ENCODE peak calls at places on chromosome 4, in ten cellular contexts. F, P, X, C, B, W, I, M, V and Q are unnamed samples.

GRCh38 chr4:110869114-110869513 is 246.2 kb upstream of the PITX2 start:
- DNase-seq in F (peak), P (no peak), X (no peak), C (peak), B (no peak), W (no peak), I (peak), M (peak), V (no peak), Q (no peak)

GRCh38 chr4:24664956-24665355 is 80.6 kb upstream of the DHX15 start:
- DNase-seq in F (no peak), P (no peak), X (no peak), C (peak), B (peak), W (no peak), I (no peak), M (peak), V (no peak), Q (peak)

GRCh38 chr4:336893-337142 is 796 bp upstream of the ZNF141 start:
- DNase-seq in F (no peak), P (no peak), X (no peak), C (no peak), B (no peak), W (no peak), I (no peak), M (no peak), V (no peak), Q (no peak)

GRCh38 chr4:112277220-112277619 is 8.5 kb downstream of the TIFA start:
- DNase-seq in F (no peak), P (no peak), X (no peak), C (no peak), B (no peak), W (no peak), I (no peak), M (no peak), V (no peak), Q (no peak)

GRCh38 chr4:127844605-127845116 is 36.0 kb upstream of the PLK4 start:
- DNase-seq in F (no peak), P (no peak), X (no peak), C (peak), B (no peak), W (no peak), I (no peak), M (no peak), V (no peak), Q (no peak)

GRCh38 chr4:47830263-47831025 is 7.4 kb downstream of the CORIN start:
- DNase-seq in F (no peak), P (no peak), X (no peak), C (no peak), B (no peak), W (no peak), I (no peak), M (no peak), V (no peak), Q (no peak)

GRCh38 chr4:52103314-52103713 is 52.2 kb downstream of the SPATA18 start:
- DNase-seq in F (no peak), P (no peak), X (no peak), C (peak), B (no peak), W (no peak), I (no peak), M (peak), V (no peak), Q (no peak)

GRCh38 chr4:71711044-71711984 is 72.6 kb downstream of the GC start:
- DNase-seq in F (no peak), P (no peak), X (no peak), C (no peak), B (no peak), W (no peak), I (no peak), M (no peak), V (no peak), Q (no peak)

GRCh38 chr4:7956306-7957112 is 16.8 kb upstream of the AFAP1 start:
- DNase-seq in F (no peak), P (no peak), X (no peak), C (peak), B (peak), W (no peak), I (peak), M (peak), V (no peak), Q (no peak)

GRCh38 chr4:87060957-87061356 is 126.1 kb downstream of the AFF1 start:
- DNase-seq in F (no peak), P (no peak), X (no peak), C (peak), B (no peak), W (no peak), I (peak), M (peak), V (no peak), Q (no peak)

GRCh38 chr4:175051974-175052373 is 133.8 kb downstream of the ADAM29 start:
- DNase-seq in F (no peak), P (no peak), X (no peak), C (no peak), B (no peak), W (no peak), I (no peak), M (no peak), V (no peak), Q (no peak)

GRCh38 chr4:79241846-79242245 is 84.0 kb downstream of the NAA11 start:
- DNase-seq in F (peak), P (no peak), X (no peak), C (peak), B (no peak), W (no peak), I (peak), M (peak), V (no peak), Q (no peak)
- TF ChIP-seq CTCF in F (no peak), P (peak), X (no peak), C (peak), B (no peak), W (no peak), I (peak), M (peak), V (peak), Q (peak)

GRCh38 chr4:56821394-56822263 is at the start of gene SPINK2:
- DNase-seq in F (no peak), P (peak), X (peak), C (no peak), B (no peak), W (peak), I (no peak), M (no peak), V (peak), Q (no peak)
- TF ChIP-seq CTCF in F (no peak), P (no peak), X (no peak), C (no peak), B (no peak), W (no peak), I (no peak), M (no peak), V (peak), Q (no peak)

GRCh38 chr4:6333301-6334202 is 63.9 kb downstream of the WFS1 start:
- DNase-seq in F (no peak), P (no peak), X (peak), C (peak), B (peak), W (no peak), I (no peak), M (peak), V (peak), Q (no peak)
- TF ChIP-seq CTCF in F (peak), P (peak), X (peak), C (peak), B (peak), W (peak), I (peak), M (peak), V (peak), Q (peak)

DNA sequence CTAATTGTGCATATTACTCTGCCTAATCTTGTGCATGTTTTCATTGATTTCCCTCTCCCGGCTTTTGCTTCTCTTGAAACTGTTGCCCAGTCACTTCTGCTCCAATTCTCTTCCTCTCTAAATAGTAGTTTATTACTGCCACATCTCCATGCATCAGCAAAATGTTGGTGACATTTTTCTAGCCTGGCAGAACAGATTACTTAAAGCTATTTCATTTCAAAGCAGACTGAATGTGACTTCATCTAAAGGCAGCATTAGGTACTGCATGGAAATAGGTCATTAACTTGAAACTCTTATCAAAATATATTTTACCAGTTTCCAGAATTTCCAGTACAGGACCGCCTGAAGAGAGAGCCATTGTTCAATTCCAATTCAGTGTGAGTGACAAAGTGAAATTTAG is 52.4 kb downstream of the HPGDS start:
- DNase-seq in F (no peak), P (no peak), X (no peak), C (no peak), B (no peak), W (peak), I (no peak), M (no peak), V (no peak), Q (no peak)
- TF ChIP-seq CTCF in F (no peak), P (no peak), X (peak), C (no peak), B (peak), W (no peak), I (no peak), M (peak), V (no peak), Q (no peak)

DNA sequence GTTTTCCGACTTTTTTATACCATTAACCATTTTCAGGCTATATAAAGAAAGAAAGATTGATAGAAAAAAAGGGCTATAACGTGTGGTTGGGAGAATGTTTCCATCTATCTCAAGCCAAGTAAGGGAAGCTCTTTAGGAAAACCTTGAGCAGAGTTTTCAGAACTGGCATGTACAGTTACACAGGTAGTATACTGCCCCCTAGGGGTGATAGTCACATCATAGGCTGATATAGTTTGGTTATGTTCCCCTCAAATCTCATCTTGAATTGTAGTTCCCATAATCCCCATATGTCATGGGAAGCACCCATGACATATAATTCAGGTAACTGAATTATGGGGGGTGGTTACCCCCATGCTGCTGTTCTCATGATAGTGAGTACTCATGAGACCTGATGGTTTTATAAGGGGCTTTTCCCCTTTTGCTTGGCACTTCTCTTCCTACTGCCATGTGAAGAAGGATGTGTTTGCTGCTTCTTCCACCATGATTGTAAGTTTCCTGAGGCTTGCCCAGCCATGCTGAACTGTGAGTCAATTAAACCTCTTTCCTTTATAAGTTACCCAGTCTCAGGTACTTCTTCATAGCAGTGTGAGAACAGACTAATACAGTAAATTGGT is 186.8 kb downstream of the TMA16 start:
- DNase-seq in F (no peak), P (no peak), X (no peak), C (peak), B (no peak), W (no peak), I (peak), M (peak), V (peak), Q (no peak)
- TF ChIP-seq CTCF in F (no peak), P (peak), X (peak), C (peak), B (peak), W (peak), I (peak), M (peak), V (peak), Q (peak)

GRCh38 chr4:152640058-152640921 is 39.5 kb downstream of the TMEM154 start:
- DNase-seq in F (no peak), P (no peak), X (no peak), C (peak), B (no peak), W (peak), I (peak), M (peak), V (peak), Q (no peak)
- TF ChIP-seq CTCF in F (no peak), P (peak), X (peak), C (peak), B (peak), W (peak), I (peak), M (peak), V (peak), Q (peak)

DNA sequence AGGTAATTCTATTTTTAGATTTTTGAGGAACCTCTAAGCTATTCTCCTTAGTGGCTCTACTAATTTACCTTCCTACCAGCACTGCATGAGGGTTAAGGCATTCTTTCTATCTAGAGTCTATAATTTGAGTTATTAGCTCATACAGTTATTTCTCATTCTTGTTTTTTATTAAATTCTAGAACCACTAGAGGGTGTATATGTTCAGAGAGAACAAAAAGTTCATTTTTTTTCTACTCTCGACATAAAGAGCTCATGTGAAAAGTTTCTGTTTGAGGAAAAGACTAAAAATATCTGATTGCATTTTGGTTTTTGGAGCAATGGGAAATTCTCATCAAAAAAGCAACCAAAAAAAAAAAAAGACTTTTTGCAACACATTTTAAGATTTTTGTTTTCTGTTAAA is 57.0 kb upstream of the LRAT start:
- DNase-seq in F (no peak), P (no peak), X (no peak), C (peak), B (no peak), W (peak), I (no peak), M (peak), V (no peak), Q (no peak)
- TF ChIP-seq CTCF in F (no peak), P (no peak), X (peak), C (peak), B (peak), W (peak), I (no peak), M (no peak), V (peak), Q (no peak)

GRCh38 chr4:6608758-6609414 is 31.6 kb upstream of the MRFAP1 start:
- DNase-seq in F (no peak), P (peak), X (peak), C (no peak), B (peak), W (no peak), I (no peak), M (no peak), V (no peak), Q (no peak)
- TF ChIP-seq CTCF in F (no peak), P (no peak), X (no peak), C (no peak), B (no peak), W (no peak), I (no peak), M (no peak), V (peak), Q (no peak)

GRCh38 chr4:162650166-162650565 is 486.4 kb upstream of the FSTL5 start:
- DNase-seq in F (no peak), P (no peak), X (no peak), C (no peak), B (no peak), W (no peak), I (no peak), M (no peak), V (no peak), Q (no peak)

GRCh38 chr4:162640152-162640551 is 476.4 kb upstream of the FSTL5 start:
- DNase-seq in F (no peak), P (no peak), X (peak), C (no peak), B (no peak), W (no peak), I (no peak), M (no peak), V (no peak), Q (no peak)

GRCh38 chr4:162644346-162644745 is 480.5 kb upstream of the FSTL5 start:
- DNase-seq in F (peak), P (no peak), X (no peak), C (no peak), B (no peak), W (no peak), I (peak), M (peak), V (no peak), Q (no peak)

GRCh38 chr4:162645381-162645780 is 481.6 kb upstream of the FSTL5 start:
- DNase-seq in F (no peak), P (no peak), X (no peak), C (no peak), B (no peak), W (no peak), I (no peak), M (peak), V (no peak), Q (no peak)
- TF ChIP-seq CTCF in F (no peak), P (no peak), X (no peak), C (no peak), B (peak), W (peak), I (no peak), M (no peak), V (peak), Q (no peak)

DNA sequence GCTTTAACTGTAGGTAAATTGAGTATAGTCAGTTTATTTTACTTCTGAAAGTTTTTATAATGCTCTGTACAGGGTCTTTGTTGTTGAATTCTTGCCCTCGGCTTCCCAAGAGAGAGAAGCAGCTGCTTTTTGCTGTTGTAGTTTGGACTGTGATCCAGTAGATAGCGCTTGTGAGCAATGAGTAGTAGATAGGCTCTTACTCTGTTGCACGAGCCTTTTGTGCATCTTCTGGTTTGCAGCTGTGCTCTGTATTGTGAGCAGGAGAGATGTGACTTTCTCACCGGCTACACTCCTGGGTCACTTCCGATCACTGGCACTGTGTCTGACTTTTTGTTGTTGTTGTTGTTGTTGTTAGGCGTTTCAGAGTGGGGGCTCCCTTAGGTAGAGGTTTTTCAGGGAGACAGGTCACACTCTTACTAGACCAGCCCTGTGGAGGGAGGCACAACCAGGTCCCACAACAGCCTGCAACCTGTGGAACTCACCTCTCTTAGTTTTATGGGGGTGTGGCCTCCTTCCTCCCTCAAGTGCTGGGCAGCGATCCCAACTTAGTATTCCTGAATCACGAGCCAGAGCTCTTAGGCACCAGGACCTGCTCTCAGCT is 822.1 kb upstream of the GALNTL6 start:
- DNase-seq in F (no peak), P (peak), X (no peak), C (peak), B (no peak), W (no peak), I (no peak), M (no peak), V (peak), Q (no peak)
- TF ChIP-seq CTCF in F (peak), P (peak), X (peak), C (peak), B (peak), W (no peak), I (peak), M (peak), V (peak), Q (no peak)